ENCODE peak calls at places on chromosome X, in seven cellular contexts. W is effector memory CD4-positive, alpha-beta T cell; O is neuronal stem cell; G is psoas muscle; Y is stomach; R is NT2/D1; K is mucosa of descending colon. S is an unnamed sample. For H3K4me1, the result is how much of the 10 kb centered on the place peaks cover.

GRCh38 chrX:153450949-153451277 is 5.1 kb upstream of the TREX2 start:
- DNase-seq in W (no peak), O (no peak), G (peak), Y (no peak), R (no peak), K (no peak), S (no peak)

GRCh38 chrX:103849558-103849957 is 17.5 kb upstream of the RAB9B start:
- DNase-seq in W (no peak), O (no peak), G (no peak), Y (no peak), R (no peak), K (no peak), S (no peak)

GRCh38 chrX:15745179-15745578 is 7.1 kb downstream of the CA5B start:
- DNase-seq in W (no peak), O (no peak), G (no peak), Y (no peak), R (no peak), K (no peak), S (no peak)

GRCh38 chrX:149641832-149642231 is 10.2 kb upstream of the TMEM185A start:
- DNase-seq in W (no peak), O (no peak), G (no peak), Y (no peak), R (no peak), K (no peak), S (no peak)

GRCh38 chrX:104392350-104392749 is 137.6 kb upstream of the ESX1 start:
- DNase-seq in W (no peak), O (no peak), G (no peak), Y (no peak), R (no peak), K (no peak), S (no peak)

GRCh38 chrX:49199906-49200771 is at the start of gene SYP:
- DNase-seq in W (peak), O (peak), G (peak), Y (peak), R (peak), K (peak), S (peak)

GRCh38 chrX:147602297-147602696 is 309.4 kb upstream of the FMR1 start:
- DNase-seq in W (no peak), O (no peak), G (no peak), Y (no peak), R (no peak), K (no peak), S (no peak)

GRCh38 chrX:10173331-10173900 is 16.6 kb downstream of the CLCN4 start:
- DNase-seq in W (no peak), O (peak), G (peak), Y (peak), R (peak), K (no peak), S (no peak)

GRCh38 chrX:107676559-107677378 is 48.5 kb downstream of the PRPS1 start:
- DNase-seq in W (peak), O (no peak), G (peak), Y (peak), R (no peak), K (peak), S (peak)

GRCh38 chrX:48890934-48891401 is 6.6 kb downstream of the TIMM17B start:
- DNase-seq in W (no peak), O (no peak), G (peak), Y (no peak), R (no peak), K (no peak), S (no peak)

GRCh38 chrX:130304587-130305368 is 34.9 kb upstream of the SLC25A14 start:
- DNase-seq in W (no peak), O (no peak), G (no peak), Y (peak), R (no peak), K (no peak), S (no peak)

GRCh38 chrX:17587352-17587751 is 149.9 kb upstream of the SCML1 start:
- DNase-seq in W (no peak), O (no peak), G (no peak), Y (no peak), R (no peak), K (no peak), S (no peak)

GRCh38 chrX:25049347-25049746 is 33.6 kb upstream of the ARX start:
- DNase-seq in W (no peak), O (no peak), G (no peak), Y (no peak), R (no peak), K (no peak), S (no peak)

GRCh38 chrX:10176121-10177003 is 19.6 kb downstream of the CLCN4 start:
- DNase-seq in W (no peak), O (no peak), G (no peak), Y (peak), R (no peak), K (no peak), S (no peak)

GRCh38 chrX:25534096-25534495 is 518.3 kb upstream of the ARX start:
- DNase-seq in W (no peak), O (no peak), G (no peak), Y (no peak), R (no peak), K (no peak), S (no peak)

GRCh38 chrX:123698979-123699378 is 33.9 kb downstream of the THOC2 start:
- DNase-seq in W (no peak), O (no peak), G (no peak), Y (no peak), R (no peak), K (no peak), S (no peak)

GRCh38 chrX:63613531-63614028 is 171.4 kb downstream of the ARHGEF9 start:
- DNase-seq in W (no peak), O (no peak), G (no peak), Y (no peak), R (no peak), K (no peak), S (no peak)

GRCh38 chrX:41922125-41922521 is 1.2 kb downstream of the CASK start:
- DNase-seq in W (no peak), O (no peak), G (no peak), Y (no peak), R (no peak), K (no peak), S (no peak)

GRCh38 chrX:25941087-25941486 is 197.1 kb upstream of the MAGEB18 start:
- DNase-seq in W (no peak), O (no peak), G (no peak), Y (no peak), R (no peak), K (no peak), S (no peak)

GRCh38 chrX:40012039-40012799 is 85.5 kb downstream of the BCOR start:
- DNase-seq in W (no peak), O (no peak), G (peak), Y (peak), R (no peak), K (peak), S (no peak)

GRCh38 chrX:40282901-40283674 is 185.3 kb upstream of the BCOR start:
- DNase-seq in W (no peak), O (no peak), G (no peak), Y (no peak), R (no peak), K (no peak), S (no peak)

GRCh38 chrX:7127058-7127457 is 20.5 kb upstream of the STS start:
- DNase-seq in W (no peak), O (peak), G (no peak), Y (no peak), R (no peak), K (no peak), S (no peak)

GRCh38 chrX:137695405-137695804 is 129.5 kb downstream of the ZIC3 start:
- DNase-seq in W (no peak), O (no peak), G (no peak), Y (no peak), R (peak), K (no peak), S (no peak)

GRCh38 chrX:53028678-53029077 is 19.9 kb upstream of the GPR173 start:
- DNase-seq in W (no peak), O (no peak), G (no peak), Y (no peak), R (no peak), K (no peak), S (no peak)

GRCh38 chrX:15349046-15349445 is 13.7 kb upstream of the PIGA start:
- DNase-seq in W (no peak), O (peak), G (no peak), Y (peak), R (peak), K (no peak), S (no peak)

GRCh38 chrX:31331045-31331444 is 259.2 kb upstream of the FTHL17 start:
- DNase-seq in W (no peak), O (no peak), G (no peak), Y (no peak), R (no peak), K (no peak), S (no peak)

GRCh38 chrX:41301438-41301824 is 32.5 kb upstream of the DDX3X start:
- DNase-seq in W (no peak), O (no peak), G (no peak), Y (no peak), R (no peak), K (no peak), S (no peak)

GRCh38 chrX:109827772-109828171 is 94.7 kb upstream of the ACSL4 start:
- DNase-seq in W (no peak), O (no peak), G (no peak), Y (no peak), R (no peak), K (no peak), S (no peak)

GRCh38 chrX:74534569-74535038 is 79.8 kb downstream of the RLIM start:
- DNase-seq in W (no peak), O (no peak), G (no peak), Y (no peak), R (no peak), K (no peak), S (no peak)

GRCh38 chrX:74535633-74536141 is 78.7 kb downstream of the RLIM start:
- DNase-seq in W (peak), O (no peak), G (peak), Y (peak), R (peak), K (peak), S (peak)

GRCh38 chrX:74537011-74537390 is 77.4 kb downstream of the RLIM start:
- DNase-seq in W (no peak), O (no peak), G (peak), Y (no peak), R (peak), K (no peak), S (no peak)

GRCh38 chrX:74535211-74535621 is 79.2 kb downstream of the RLIM start:
- DNase-seq in W (no peak), O (no peak), G (no peak), Y (no peak), R (peak), K (no peak), S (no peak)

DNA sequence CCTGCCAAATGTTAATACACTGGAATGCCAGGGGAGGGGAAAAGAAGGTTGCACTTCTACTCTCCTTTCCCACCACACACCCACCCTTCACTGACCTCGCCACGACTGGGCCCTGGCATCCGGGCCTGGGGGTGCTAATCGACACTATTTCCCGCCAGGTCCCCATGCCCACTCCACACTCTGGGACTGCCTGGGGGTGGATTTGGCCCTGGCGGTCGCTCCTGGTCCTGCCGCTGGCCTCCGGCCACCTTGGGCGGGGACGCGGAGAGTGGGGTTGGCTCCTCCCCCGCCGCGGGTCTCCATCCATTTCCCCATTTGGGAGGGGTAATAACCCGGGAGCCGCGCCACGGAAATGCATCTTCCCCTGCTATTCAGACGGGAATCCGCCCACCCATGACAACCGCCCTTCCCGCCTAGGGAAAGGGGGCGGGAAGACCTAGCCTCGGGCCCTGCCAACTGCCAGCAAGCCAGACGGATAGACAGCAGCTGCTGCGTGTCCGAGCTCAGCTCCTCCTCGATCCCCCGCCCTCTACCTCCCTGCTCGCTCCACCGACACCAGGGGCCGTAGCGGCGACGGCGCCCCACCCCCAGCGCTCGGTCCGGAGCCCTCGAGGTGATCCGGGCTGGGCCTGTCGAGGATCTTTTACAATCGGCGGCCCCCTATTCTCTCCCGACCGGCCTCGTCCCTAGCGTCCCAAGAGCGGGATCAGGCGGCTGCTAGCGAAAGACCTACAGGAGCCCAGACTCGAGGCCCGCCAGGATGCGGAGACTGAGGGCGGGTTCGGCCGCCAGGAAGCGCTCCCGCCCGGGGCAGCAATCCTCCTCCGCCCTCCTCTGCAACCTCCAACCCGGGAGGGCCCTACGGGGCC is 78.0 kb downstream of the RLIM start:
- DNase-seq in W (peak), O (no peak), G (peak), Y (peak), R (peak), K (peak), S (peak)
- H3K4me3 ChIP-seq in W (peak), O (no peak), G (peak), Y (peak), R (peak), K (no peak), S (peak)

GRCh38 chrX:118508690-118509089 is 13.1 kb downstream of the DOCK11 start:
- DNase-seq in W (no peak), O (no peak), G (no peak), Y (no peak), R (no peak), K (no peak), S (no peak)

GRCh38 chrX:118510076-118510475 is 14.5 kb downstream of the DOCK11 start:
- DNase-seq in W (no peak), O (no peak), G (no peak), Y (no peak), R (no peak), K (no peak), S (no peak)

GRCh38 chrX:118507766-118508165 is 12.2 kb downstream of the DOCK11 start:
- DNase-seq in W (no peak), O (no peak), G (no peak), Y (no peak), R (no peak), K (no peak), S (no peak)

GRCh38 chrX:118503260-118504041 is 7.8 kb downstream of the DOCK11 start:
- DNase-seq in W (no peak), O (no peak), G (no peak), Y (no peak), R (no peak), K (no peak), S (no peak)

GRCh38 chrX:118508221-118508620 is 12.6 kb downstream of the DOCK11 start:
- DNase-seq in W (no peak), O (no peak), G (no peak), Y (no peak), R (no peak), K (no peak), S (no peak)
- H3K4me1 ChIP-seq in W (under half), O (under half), G (under half), Y (under half), R (under half), K (under half), S (under half)

GRCh38 chrX:21855937-21856415 is at the start of gene YY2:
- DNase-seq in W (no peak), O (no peak), G (no peak), Y (no peak), R (no peak), K (no peak), S (no peak)
- H3K4me3 ChIP-seq in W (no peak), O (no peak), G (no peak), Y (no peak), R (no peak), K (no peak), S (no peak)

GRCh38 chrX:1483843-1484637 is 31.3 kb upstream of the ASMTL start:
- DNase-seq in W (no peak), O (no peak), G (no peak), Y (no peak), R (no peak), K (no peak), S (no peak)
- H3K4me1 ChIP-seq in W (under half), O (under half), G (under half), Y (under half), R (under half), K (under half), S (under half)

GRCh38 chrX:23786268-23786815 is 3.4 kb downstream of the SAT1 start:
- DNase-seq in W (no peak), O (no peak), G (no peak), Y (no peak), R (no peak), K (no peak), S (no peak)

GRCh38 chrX:23785564-23785963 is 2.6 kb downstream of the SAT1 start:
- DNase-seq in W (no peak), O (no peak), G (no peak), Y (no peak), R (no peak), K (no peak), S (no peak)

GRCh38 chrX:23782863-23783568 is at the start of gene SAT1:
- DNase-seq in W (peak), O (peak), G (peak), Y (peak), R (peak), K (peak), S (peak)

GRCh38 chrX:23783569-23784486 is 855 bp downstream of the SAT1 start:
- DNase-seq in W (no peak), O (no peak), G (no peak), Y (no peak), R (no peak), K (no peak), S (no peak)

GRCh38 chrX:23784487-23785301 is 1.7 kb downstream of the SAT1 start:
- DNase-seq in W (no peak), O (no peak), G (no peak), Y (no peak), R (no peak), K (no peak), S (no peak)
- H3K4me3 ChIP-seq in W (peak), O (no peak), G (peak), Y (peak), R (peak), K (no peak), S (peak)

S was measured in lung.